ENCODE peak calls at places on chromosome 16, in seven cellular contexts. I is IMR-90, G is mesenchymal stem cell, X is H9, B is neuronal stem cell, V is trophoblast cell, Y is H1. K is an unnamed sample.
A peak's percentile ranks its signal among the peaks of the same experiment; 100 is the strongest.

GRCh38 chr16:2483160-2483559 is 8.2 kb downstream of the TBC1D24 start:
- DNase-seq in V (no peak), Y (no peak), G (no peak), B (no peak), I (peak; percentile 27), X (no peak), K (no peak)

GRCh38 chr16:82063456-82064082 is 28.5 kb downstream of the HSD17B2 start:
- DNase-seq in G (peak; percentile 51), V (no peak), X (no peak), B (no peak), Y (no peak), I (no peak), K (no peak)

GRCh38 chr16:48194828-48195566 is 39.2 kb upstream of the ABCC12 start:
- DNase-seq in G (peak; percentile 29), Y (no peak), I (peak; percentile 56), B (no peak), X (no peak), V (no peak), K (no peak)

GRCh38 chr16:2148714-2149629 is 547 bp downstream of the RAB26 start:
- DNase-seq in V (peak; percentile 16), G (no peak), X (peak; percentile 52), I (no peak), B (no peak), Y (no peak), K (peak; percentile 36)

GRCh38 chr16:85554791-85555548 is 58.2 kb upstream of the GSE1 start:
- DNase-seq in B (no peak), X (no peak), I (peak; percentile 67), V (peak; percentile 71), G (peak; percentile 87), Y (no peak), K (peak; percentile 65)

GRCh38 chr16:35174006-35174405 is 1714.6 kb downstream of the TP53TG3F start:
- DNase-seq in V (no peak), G (no peak), I (no peak), X (peak; percentile 5), B (no peak), Y (no peak), K (no peak)

GRCh38 chr16:82059983-82060421 is 24.9 kb downstream of the HSD17B2 start:
- DNase-seq in I (no peak), X (no peak), V (no peak), G (peak; percentile 37), Y (no peak), B (no peak), K (no peak)

GRCh38 chr16:27481282-27481934 is 68.3 kb downstream of the GTF3C1 start:
- DNase-seq in B (no peak), X (no peak), G (no peak), Y (no peak), I (no peak), V (no peak), K (no peak)

GRCh38 chr16:74999208-74999682 is 421 bp downstream of the ZNRF1 start:
- DNase-seq in B (peak; percentile 29), X (no peak), I (no peak), G (peak; percentile 24), Y (no peak), V (peak; percentile 53), K (peak; percentile 36)

GRCh38 chr16:27426423-27427408 is 24.7 kb downstream of the IL21R start:
- DNase-seq in G (peak; percentile 78), Y (no peak), B (no peak), I (peak; percentile 96), V (no peak), X (peak; percentile 55), K (peak; percentile 73)

GRCh38 chr16:667780-668518 is at the start of gene RHOT2:
- DNase-seq in B (peak; percentile 89), V (peak; percentile 97), G (peak; percentile 88), Y (peak; percentile 47), X (peak; percentile 93), I (peak; percentile 85), K (peak; percentile 95)

GRCh38 chr16:54817940-54818574 is 112.6 kb upstream of the IRX5 start:
- DNase-seq in X (peak; percentile 34), V (no peak), Y (no peak), B (no peak), I (no peak), G (no peak), K (peak; percentile 62)

GRCh38 chr16:6929868-6930267 is 402.8 kb upstream of the RBFOX1 start:
- DNase-seq in I (no peak), B (no peak), Y (no peak), V (peak; percentile 46), X (no peak), G (no peak), K (peak; percentile 28)

GRCh38 chr16:6926762-6927161 is 405.9 kb upstream of the RBFOX1 start:
- DNase-seq in Y (peak; percentile 27), G (no peak), B (no peak), X (peak; percentile 56), I (no peak), V (peak; percentile 66), K (peak; percentile 90)

GRCh38 chr16:6926341-6926740 is 406.3 kb upstream of the RBFOX1 start:
- DNase-seq in Y (no peak), B (no peak), G (no peak), X (no peak), V (peak; percentile 26), I (no peak), K (peak; percentile 73)
- H3K4ac ChIP-seq in Y (no peak overlapping the region), B (no peak overlapping the region), G (no peak overlapping the region), X (no peak overlapping the region), V (no peak overlapping the region), I (no peak overlapping the region), K (no peak overlapping the region)

DNA sequence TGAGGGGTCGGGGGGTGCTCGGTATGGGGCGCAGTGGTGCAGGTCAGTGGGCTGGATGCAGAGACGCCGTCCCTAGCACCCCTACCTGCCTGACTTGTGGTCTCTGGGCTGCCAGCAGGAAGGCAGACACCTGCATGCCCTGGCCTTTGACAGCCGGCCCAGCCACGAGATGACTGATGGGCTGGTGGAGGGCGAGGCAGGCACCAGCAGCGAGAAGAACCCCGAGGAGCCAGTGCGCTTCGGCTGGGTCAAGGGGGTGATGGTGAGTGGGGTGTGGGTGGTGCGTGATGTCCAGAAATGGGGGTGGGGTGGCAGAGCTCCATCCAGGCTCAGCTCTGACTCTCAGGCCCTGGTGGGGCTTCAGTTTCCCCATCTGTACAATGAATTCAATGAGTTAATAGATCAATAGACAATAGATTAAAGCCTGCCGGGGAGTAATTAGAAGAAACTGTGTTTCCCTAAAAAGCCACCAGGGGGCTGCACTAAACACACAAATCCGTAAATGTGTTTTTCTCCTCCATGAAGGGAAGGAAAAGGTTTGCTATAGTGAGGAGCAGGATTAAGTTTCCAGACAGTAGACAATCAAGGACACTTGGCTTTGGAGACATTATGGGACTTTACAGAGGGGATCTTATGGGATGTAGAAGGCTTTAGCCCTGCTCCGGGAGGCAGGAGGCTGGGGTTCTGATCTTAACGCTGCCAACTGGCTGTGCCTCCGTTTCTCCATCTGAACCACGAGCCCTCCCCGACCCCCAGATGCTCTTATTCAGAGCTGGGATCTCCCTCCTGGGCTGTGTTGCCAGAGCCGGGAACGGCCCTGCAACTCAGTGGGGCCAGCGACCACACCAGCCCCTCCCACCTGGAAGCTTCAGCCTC is 2.2 kb downstream of the SLC12A3 start:
- DNase-seq in I (peak; percentile 67), G (peak; percentile 64), X (no peak), B (peak; percentile 61), Y (no peak), V (peak; percentile 81), K (peak; percentile 60)
- H3K23ac ChIP-seq in I (no peak overlapping the region), G (no peak overlapping the region), X (no peak overlapping the region), B (peak overlapping the region; percentile 38), Y (no peak overlapping the region), V (no peak overlapping the region), K (no peak overlapping the region)

GRCh38 chr16:84143081-84143480 is 1.9 kb downstream of the HSDL1 start:
- DNase-seq in X (no peak), I (no peak), B (no peak), V (no peak), Y (no peak), G (no peak), K (no peak)
- H3K4ac ChIP-seq in X (no peak overlapping the region), I (no peak overlapping the region), B (no peak overlapping the region), V (no peak overlapping the region), Y (no peak overlapping the region), G (no peak overlapping the region), K (no peak overlapping the region)

GRCh38 chr16:86566966-86567700 is 504 bp downstream of the FOXC2 start:
- DNase-seq in V (no peak), Y (no peak), X (peak; percentile 67), B (no peak), I (peak; percentile 62), G (peak; percentile 75), K (peak; percentile 64)
- H3K23ac ChIP-seq in V (no peak overlapping the region), Y (no peak overlapping the region), X (no peak overlapping the region), B (peak overlapping the region; percentile 59), I (peak overlapping the region; percentile 90), G (peak overlapping the region; percentile 60), K (no peak overlapping the region)

K was measured in mesendoderm.